ENCODE peak calls at places on chromosome 11, in ten cellular contexts. One of them, this sample, is unnamed.

GRCh38 chr11:47967577-47968230 is 12.7 kb upstream of the PTPRJ start:
- DNase-seq in psoas muscle: no peak
- DNase-seq in IMR-90: peak
- DNase-seq in naive thymus-derived CD4-positive, alpha-beta T cell: no peak
- DNase-seq in right atrium auricular region: no peak
- DNase-seq in stomach: no peak
- DNase-seq in neuronal stem cell: no peak
- DNase-seq in esophagus squamous epithelium: no peak
- DNase-seq in tibial artery: no peak
- DNase-seq in aorta: no peak
- DNase-seq in this sample: no peak

GRCh38 chr11:134488913-134489312 is 76.9 kb upstream of the B3GAT1 start:
- DNase-seq in esophagus squamous epithelium: no peak
- DNase-seq in aorta: no peak
- DNase-seq in tibial artery: peak
- DNase-seq in stomach: no peak
- DNase-seq in IMR-90: no peak
- DNase-seq in neuronal stem cell: no peak
- DNase-seq in naive thymus-derived CD4-positive, alpha-beta T cell: no peak
- DNase-seq in right atrium auricular region: no peak
- DNase-seq in psoas muscle: no peak
- DNase-seq in this sample: no peak

GRCh38 chr11:27452147-27452546 is 20.4 kb downstream of the LGR4 start:
- DNase-seq in neuronal stem cell: no peak
- DNase-seq in IMR-90: no peak
- DNase-seq in aorta: no peak
- DNase-seq in right atrium auricular region: no peak
- DNase-seq in psoas muscle: no peak
- DNase-seq in tibial artery: no peak
- DNase-seq in esophagus squamous epithelium: no peak
- DNase-seq in stomach: no peak
- DNase-seq in naive thymus-derived CD4-positive, alpha-beta T cell: no peak
- DNase-seq in this sample: no peak

GRCh38 chr11:2700415-2701211 is 819 bp upstream of the KCNQ1OT1 start:
- DNase-seq in naive thymus-derived CD4-positive, alpha-beta T cell: no peak
- DNase-seq in tibial artery: peak
- DNase-seq in aorta: peak
- DNase-seq in psoas muscle: peak
- DNase-seq in stomach: peak
- DNase-seq in esophagus squamous epithelium: no peak
- DNase-seq in neuronal stem cell: peak
- DNase-seq in IMR-90: no peak
- DNase-seq in right atrium auricular region: peak
- DNase-seq in this sample: peak

GRCh38 chr11:77064648-77065217 is 2.0 kb upstream of the CAPN5 start:
- DNase-seq in psoas muscle: no peak
- DNase-seq in aorta: no peak
- DNase-seq in naive thymus-derived CD4-positive, alpha-beta T cell: no peak
- DNase-seq in IMR-90: no peak
- DNase-seq in stomach: no peak
- DNase-seq in right atrium auricular region: no peak
- DNase-seq in esophagus squamous epithelium: no peak
- DNase-seq in tibial artery: no peak
- DNase-seq in neuronal stem cell: no peak
- DNase-seq in this sample: peak

GRCh38 chr11:78231962-78232459 is 43.3 kb downstream of the USP35 start:
- DNase-seq in IMR-90: peak
- DNase-seq in naive thymus-derived CD4-positive, alpha-beta T cell: no peak
- DNase-seq in neuronal stem cell: no peak
- DNase-seq in esophagus squamous epithelium: no peak
- DNase-seq in stomach: no peak
- DNase-seq in tibial artery: peak
- DNase-seq in right atrium auricular region: peak
- DNase-seq in psoas muscle: no peak
- DNase-seq in aorta: no peak
- DNase-seq in this sample: no peak

GRCh38 chr11:45163956-45164575 is 17.6 kb downstream of the PRDM11 start:
- DNase-seq in IMR-90: peak
- DNase-seq in aorta: peak
- DNase-seq in psoas muscle: no peak
- DNase-seq in right atrium auricular region: no peak
- DNase-seq in stomach: no peak
- DNase-seq in esophagus squamous epithelium: no peak
- DNase-seq in neuronal stem cell: no peak
- DNase-seq in naive thymus-derived CD4-positive, alpha-beta T cell: no peak
- DNase-seq in tibial artery: no peak
- DNase-seq in this sample: no peak

GRCh38 chr11:12019337-12019736 is 10.9 kb upstream of the DKK3 start:
- DNase-seq in psoas muscle: no peak
- DNase-seq in tibial artery: no peak
- DNase-seq in aorta: no peak
- DNase-seq in IMR-90: peak
- DNase-seq in stomach: peak
- DNase-seq in right atrium auricular region: no peak
- DNase-seq in neuronal stem cell: no peak
- DNase-seq in esophagus squamous epithelium: no peak
- DNase-seq in naive thymus-derived CD4-positive, alpha-beta T cell: no peak
- DNase-seq in this sample: peak

GRCh38 chr11:43197357-43197756 is 114.4 kb upstream of the API5 start:
- DNase-seq in aorta: no peak
- DNase-seq in right atrium auricular region: no peak
- DNase-seq in naive thymus-derived CD4-positive, alpha-beta T cell: no peak
- DNase-seq in IMR-90: no peak
- DNase-seq in psoas muscle: no peak
- DNase-seq in stomach: no peak
- DNase-seq in neuronal stem cell: no peak
- DNase-seq in esophagus squamous epithelium: no peak
- DNase-seq in tibial artery: no peak
- DNase-seq in this sample: no peak

GRCh38 chr11:104200688-104201087 is 36.7 kb upstream of the PDGFD start:
- DNase-seq in naive thymus-derived CD4-positive, alpha-beta T cell: no peak
- DNase-seq in tibial artery: no peak
- DNase-seq in IMR-90: no peak
- DNase-seq in stomach: no peak
- DNase-seq in psoas muscle: no peak
- DNase-seq in right atrium auricular region: no peak
- DNase-seq in neuronal stem cell: no peak
- DNase-seq in esophagus squamous epithelium: no peak
- DNase-seq in aorta: no peak
- DNase-seq in this sample: no peak

GRCh38 chr11:27718853-27719574 is 18.8 kb upstream of the BDNF start:
- DNase-seq in stomach: no peak
- DNase-seq in esophagus squamous epithelium: no peak
- DNase-seq in naive thymus-derived CD4-positive, alpha-beta T cell: no peak
- DNase-seq in tibial artery: no peak
- DNase-seq in aorta: peak
- DNase-seq in psoas muscle: no peak
- DNase-seq in neuronal stem cell: peak
- DNase-seq in IMR-90: peak
- DNase-seq in right atrium auricular region: no peak
- DNase-seq in this sample: no peak

GRCh38 chr11:99693941-99694492 is 673.3 kb downstream of the CNTN5 start:
- DNase-seq in aorta: no peak
- DNase-seq in tibial artery: no peak
- DNase-seq in IMR-90: peak
- DNase-seq in psoas muscle: no peak
- DNase-seq in esophagus squamous epithelium: no peak
- DNase-seq in stomach: no peak
- DNase-seq in naive thymus-derived CD4-positive, alpha-beta T cell: no peak
- DNase-seq in neuronal stem cell: no peak
- DNase-seq in right atrium auricular region: no peak
- DNase-seq in this sample: no peak

DNA sequence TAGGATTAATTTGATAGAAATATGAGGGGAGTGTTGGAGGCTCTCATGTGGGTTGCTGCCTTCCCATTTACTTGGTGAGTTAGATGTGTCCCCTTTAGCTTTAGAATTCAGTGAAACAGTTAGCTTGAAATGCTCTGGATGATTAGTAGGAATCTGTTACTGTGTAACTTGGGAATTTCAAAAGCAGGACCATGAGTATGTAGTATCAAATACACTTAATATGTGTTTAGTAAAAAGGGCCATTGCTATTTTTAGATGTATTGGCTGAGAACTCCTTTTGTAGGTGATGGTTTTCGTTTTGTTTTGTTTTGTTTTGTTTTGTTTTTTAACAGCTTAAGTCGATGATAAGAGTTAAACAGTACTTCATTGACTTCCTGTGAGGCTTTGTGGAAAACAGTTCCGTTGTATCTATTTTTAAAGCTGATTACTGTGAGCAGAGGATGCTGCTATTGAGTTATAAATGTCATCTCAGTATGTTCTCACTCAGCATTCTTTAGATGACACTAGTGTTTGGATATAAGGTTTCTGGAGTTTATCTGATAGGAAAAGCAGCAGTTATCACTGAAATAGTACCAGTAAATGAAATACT is 53.5 kb downstream of the MCAM start:
- DNase-seq in tibial artery: no peak
- DNase-seq in psoas muscle: no peak
- DNase-seq in neuronal stem cell: no peak
- DNase-seq in esophagus squamous epithelium: no peak
- DNase-seq in naive thymus-derived CD4-positive, alpha-beta T cell: no peak
- DNase-seq in aorta: no peak
- DNase-seq in right atrium auricular region: no peak
- DNase-seq in IMR-90: peak
- DNase-seq in stomach: no peak
- DNase-seq in this sample: no peak
- H3K4me3 ChIP-seq in tibial artery: no peak
- H3K4me3 ChIP-seq in psoas muscle: no peak
- H3K4me3 ChIP-seq in neuronal stem cell: no peak
- H3K4me3 ChIP-seq in esophagus squamous epithelium: no peak
- H3K4me3 ChIP-seq in naive thymus-derived CD4-positive, alpha-beta T cell: peak
- H3K4me3 ChIP-seq in aorta: no peak
- H3K4me3 ChIP-seq in right atrium auricular region: no peak
- H3K4me3 ChIP-seq in IMR-90: no peak
- H3K4me3 ChIP-seq in stomach: no peak
- H3K4me3 ChIP-seq in this sample: no peak

DNA sequence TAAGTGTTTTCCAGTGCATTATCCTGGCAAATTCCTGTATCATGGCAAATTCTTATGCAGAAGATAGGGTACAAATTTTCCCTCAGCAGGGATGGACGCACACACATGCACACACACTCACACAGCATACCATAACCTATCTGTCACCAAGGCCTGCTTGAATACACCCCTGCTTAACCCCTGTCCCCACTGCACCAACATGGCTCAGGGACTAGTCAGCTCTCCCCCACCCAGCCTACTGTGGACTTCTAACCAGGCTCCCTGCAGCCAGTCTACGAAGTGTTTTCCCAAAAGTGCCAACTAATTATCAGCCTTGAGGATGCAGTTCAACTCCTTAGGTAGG is 63.1 kb downstream of the RAB30 start:
- DNase-seq in esophagus squamous epithelium: no peak
- DNase-seq in psoas muscle: no peak
- DNase-seq in IMR-90: peak
- DNase-seq in stomach: no peak
- DNase-seq in neuronal stem cell: no peak
- DNase-seq in naive thymus-derived CD4-positive, alpha-beta T cell: no peak
- DNase-seq in aorta: no peak
- DNase-seq in right atrium auricular region: no peak
- DNase-seq in tibial artery: no peak
- DNase-seq in this sample: no peak
- H3K27ac ChIP-seq in esophagus squamous epithelium: no peak
- H3K27ac ChIP-seq in psoas muscle: peak
- H3K27ac ChIP-seq in IMR-90: no peak
- H3K27ac ChIP-seq in stomach: no peak
- H3K27ac ChIP-seq in neuronal stem cell: no peak
- H3K27ac ChIP-seq in naive thymus-derived CD4-positive, alpha-beta T cell: no peak
- H3K27ac ChIP-seq in aorta: no peak
- H3K27ac ChIP-seq in right atrium auricular region: peak
- H3K27ac ChIP-seq in tibial artery: peak
- H3K27ac ChIP-seq in this sample: peak

GRCh38 chr11:67391304-67392181 is at the start of gene RAD9A:
- DNase-seq in right atrium auricular region: peak
- DNase-seq in psoas muscle: peak
- DNase-seq in IMR-90: peak
- DNase-seq in naive thymus-derived CD4-positive, alpha-beta T cell: peak
- DNase-seq in tibial artery: peak
- DNase-seq in stomach: peak
- DNase-seq in esophagus squamous epithelium: peak
- DNase-seq in aorta: peak
- DNase-seq in neuronal stem cell: peak
- DNase-seq in this sample: peak

GRCh38 chr11:67387518-67387917 is 4.3 kb upstream of the RAD9A start:
- DNase-seq in psoas muscle: no peak
- DNase-seq in naive thymus-derived CD4-positive, alpha-beta T cell: no peak
- DNase-seq in tibial artery: no peak
- DNase-seq in esophagus squamous epithelium: no peak
- DNase-seq in neuronal stem cell: no peak
- DNase-seq in stomach: no peak
- DNase-seq in aorta: no peak
- DNase-seq in right atrium auricular region: no peak
- DNase-seq in IMR-90: no peak
- DNase-seq in this sample: no peak

GRCh38 chr11:67387074-67387473 is 4.7 kb upstream of the RAD9A start:
- DNase-seq in esophagus squamous epithelium: no peak
- DNase-seq in neuronal stem cell: no peak
- DNase-seq in tibial artery: no peak
- DNase-seq in right atrium auricular region: no peak
- DNase-seq in stomach: no peak
- DNase-seq in IMR-90: no peak
- DNase-seq in aorta: no peak
- DNase-seq in psoas muscle: no peak
- DNase-seq in naive thymus-derived CD4-positive, alpha-beta T cell: no peak
- DNase-seq in this sample: no peak

GRCh38 chr11:67390947-67391303 is 861 bp upstream of the RAD9A start:
- DNase-seq in IMR-90: no peak
- DNase-seq in aorta: no peak
- DNase-seq in neuronal stem cell: no peak
- DNase-seq in tibial artery: no peak
- DNase-seq in right atrium auricular region: no peak
- DNase-seq in stomach: no peak
- DNase-seq in psoas muscle: no peak
- DNase-seq in naive thymus-derived CD4-positive, alpha-beta T cell: no peak
- DNase-seq in esophagus squamous epithelium: no peak
- DNase-seq in this sample: no peak

GRCh38 chr11:67389477-67389876 is 2.3 kb upstream of the RAD9A start:
- DNase-seq in IMR-90: no peak
- DNase-seq in esophagus squamous epithelium: no peak
- DNase-seq in tibial artery: no peak
- DNase-seq in aorta: no peak
- DNase-seq in stomach: peak
- DNase-seq in right atrium auricular region: no peak
- DNase-seq in naive thymus-derived CD4-positive, alpha-beta T cell: peak
- DNase-seq in psoas muscle: no peak
- DNase-seq in neuronal stem cell: no peak
- DNase-seq in this sample: no peak
- H3K4me3 ChIP-seq in IMR-90: no peak
- H3K4me3 ChIP-seq in esophagus squamous epithelium: no peak
- H3K4me3 ChIP-seq in tibial artery: no peak
- H3K4me3 ChIP-seq in aorta: no peak
- H3K4me3 ChIP-seq in stomach: no peak
- H3K4me3 ChIP-seq in right atrium auricular region: no peak
- H3K4me3 ChIP-seq in naive thymus-derived CD4-positive, alpha-beta T cell: no peak
- H3K4me3 ChIP-seq in psoas muscle: no peak
- H3K4me3 ChIP-seq in neuronal stem cell: no peak
- H3K4me3 ChIP-seq in this sample: no peak

DNA sequence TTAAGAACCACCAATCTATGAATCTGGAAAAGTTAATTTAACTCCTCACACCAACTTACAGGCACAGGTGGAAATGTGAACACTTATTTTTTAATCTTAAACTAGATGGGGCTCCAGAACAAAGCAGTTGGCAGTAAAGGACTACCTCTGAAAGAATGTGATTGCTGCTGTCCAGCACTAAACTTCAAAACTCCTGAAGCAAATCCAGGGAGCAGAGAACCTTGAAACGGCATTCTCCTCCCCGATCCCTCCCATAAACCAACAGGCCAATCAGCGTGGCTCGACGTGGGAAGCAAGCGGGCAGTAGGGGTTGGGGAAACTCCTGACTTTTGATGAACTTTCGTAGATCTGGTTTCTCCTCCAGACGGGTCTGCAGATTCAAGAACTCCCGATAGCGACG is 5.0 kb downstream of the SNX19 start:
- DNase-seq in stomach: no peak
- DNase-seq in neuronal stem cell: no peak
- DNase-seq in IMR-90: no peak
- DNase-seq in tibial artery: no peak
- DNase-seq in esophagus squamous epithelium: no peak
- DNase-seq in right atrium auricular region: no peak
- DNase-seq in aorta: no peak
- DNase-seq in psoas muscle: no peak
- DNase-seq in naive thymus-derived CD4-positive, alpha-beta T cell: no peak
- DNase-seq in this sample: no peak
- H3K27ac ChIP-seq in stomach: no peak
- H3K27ac ChIP-seq in neuronal stem cell: no peak
- H3K27ac ChIP-seq in IMR-90: no peak
- H3K27ac ChIP-seq in tibial artery: no peak
- H3K27ac ChIP-seq in esophagus squamous epithelium: no peak
- H3K27ac ChIP-seq in right atrium auricular region: no peak
- H3K27ac ChIP-seq in aorta: no peak
- H3K27ac ChIP-seq in psoas muscle: no peak
- H3K27ac ChIP-seq in naive thymus-derived CD4-positive, alpha-beta T cell: no peak
- H3K27ac ChIP-seq in this sample: no peak